ENCODE peak calls at places on chromosomes 16 and 17, in five cellular contexts. S is prostate gland, A is lower lobe of right lung, M is heart left ventricle, F is cardiac muscle cell. O is an unnamed sample. For H3K36me3, the result is how much of the 10 kb centered on the place peaks cover.

GRCh38 chr17:17942846-17943245 is 29.4 kb downstream of the TOM1L2 start:
- DNase-seq in S (no peak), F (no peak), A (no peak), M (no peak), O (no peak)

GRCh38 chr17:65892912-65893377 is 299.0 kb downstream of the CEP112 start:
- DNase-seq in M (no peak), F (no peak), S (no peak), A (no peak), O (no peak)

GRCh38 chr16:85327731-85328664 is 215.7 kb upstream of the CIBAR2 start:
- DNase-seq in M (peak), A (no peak), S (no peak), F (peak), O (no peak)

GRCh38 chr17:31674305-31674704 is 184.7 kb downstream of the COPRS start:
- DNase-seq in S (no peak), F (no peak), A (no peak), M (no peak), O (no peak)

GRCh38 chr17:12568358-12569251 is 97.1 kb upstream of the MYOCD start:
- DNase-seq in S (no peak), F (no peak), A (no peak), M (no peak), O (no peak)

GRCh38 chr17:2883544-2884203 is 87.4 kb downstream of the RAP1GAP2 start:
- DNase-seq in M (peak), A (no peak), S (no peak), F (no peak), O (no peak)

GRCh38 chr17:60631119-60631518 is 31.1 kb downstream of the PPM1D start:
- DNase-seq in A (no peak), S (no peak), M (no peak), F (no peak), O (no peak)

GRCh38 chr16:31718998-31719397 is 154.6 kb upstream of the ZNF267 start:
- DNase-seq in F (no peak), A (no peak), S (no peak), M (no peak), O (no peak)

GRCh38 chr16:89925596-89926079 is 2.5 kb downstream of the TUBB3 start:
- DNase-seq in A (no peak), M (no peak), S (no peak), F (no peak), O (peak)

GRCh38 chr16:48535369-48535787 is 74.6 kb downstream of the N4BP1 start:
- DNase-seq in S (no peak), A (no peak), M (no peak), F (no peak), O (no peak)

GRCh38 chr17:45029096-45029495 is 22.3 kb downstream of the DCAKD start:
- DNase-seq in F (no peak), M (no peak), A (no peak), S (no peak), O (no peak)
- H3K36me3 ChIP-seq in F (under half), M (half or more), A (under half), S (under half), O (under half)

GRCh38 chr17:45979137-45979536 is 19.9 kb upstream of the STH start:
- DNase-seq in F (no peak), S (no peak), M (no peak), A (no peak), O (no peak)
- H3K36me3 ChIP-seq in F (under half), S (under half), M (under half), A (under half), O (under half)

DNA sequence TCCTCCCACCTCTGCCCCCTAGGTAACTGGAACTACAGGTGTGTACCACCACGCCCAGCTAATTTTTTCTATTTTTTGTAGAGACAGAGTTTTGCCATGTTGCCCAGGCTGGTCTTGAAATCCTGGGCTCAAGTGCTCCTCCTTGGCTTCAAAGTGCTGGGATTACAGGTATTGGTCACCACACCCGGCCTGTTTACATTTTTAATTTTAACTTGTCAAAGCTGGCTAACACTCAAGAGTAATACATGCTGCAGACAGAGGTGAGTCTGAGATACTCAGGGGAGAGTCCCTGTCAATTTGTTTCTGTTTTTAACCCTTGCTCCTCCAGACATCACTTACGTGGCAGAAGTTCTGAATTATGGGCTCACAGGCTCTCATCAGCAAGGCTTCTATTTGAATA is 50.7 kb upstream of the CLEC18B start:
- DNase-seq in M (no peak), S (no peak), F (no peak), A (no peak), O (no peak)
- H3K36me3 ChIP-seq in M (half or more), S (under half), F (half or more), A (half or more), O (under half)

GRCh38 chr16:67919618-67920210 is 11.9 kb downstream of the CTRL start:
- DNase-seq in S (no peak), M (no peak), A (no peak), F (no peak), O (no peak)

GRCh38 chr16:67917140-67917851 is 14.4 kb downstream of the CTRL start:
- DNase-seq in M (peak), F (no peak), A (peak), S (no peak), O (no peak)

GRCh38 chr16:67917852-67918236 is 13.8 kb downstream of the CTRL start:
- DNase-seq in M (no peak), F (no peak), A (peak), S (no peak), O (no peak)

GRCh38 chr16:67914758-67915622 is 16.7 kb downstream of the CTRL start:
- DNase-seq in S (no peak), F (no peak), M (no peak), A (no peak), O (no peak)

GRCh38 chr16:67915831-67916723 is 15.6 kb downstream of the CTRL start:
- DNase-seq in M (peak), F (no peak), S (no peak), A (no peak), O (no peak)
- H3K36me3 ChIP-seq in M (under half), F (under half), S (under half), A (under half), O (under half)

GRCh38 chr17:38564254-38564605 is 41.5 kb downstream of the SRCIN1 start:
- DNase-seq in S (no peak), A (no peak), F (no peak), M (no peak), O (no peak)
- H3K36me3 ChIP-seq in S (under half), A (under half), F (under half), M (under half), O (under half)

DNA sequence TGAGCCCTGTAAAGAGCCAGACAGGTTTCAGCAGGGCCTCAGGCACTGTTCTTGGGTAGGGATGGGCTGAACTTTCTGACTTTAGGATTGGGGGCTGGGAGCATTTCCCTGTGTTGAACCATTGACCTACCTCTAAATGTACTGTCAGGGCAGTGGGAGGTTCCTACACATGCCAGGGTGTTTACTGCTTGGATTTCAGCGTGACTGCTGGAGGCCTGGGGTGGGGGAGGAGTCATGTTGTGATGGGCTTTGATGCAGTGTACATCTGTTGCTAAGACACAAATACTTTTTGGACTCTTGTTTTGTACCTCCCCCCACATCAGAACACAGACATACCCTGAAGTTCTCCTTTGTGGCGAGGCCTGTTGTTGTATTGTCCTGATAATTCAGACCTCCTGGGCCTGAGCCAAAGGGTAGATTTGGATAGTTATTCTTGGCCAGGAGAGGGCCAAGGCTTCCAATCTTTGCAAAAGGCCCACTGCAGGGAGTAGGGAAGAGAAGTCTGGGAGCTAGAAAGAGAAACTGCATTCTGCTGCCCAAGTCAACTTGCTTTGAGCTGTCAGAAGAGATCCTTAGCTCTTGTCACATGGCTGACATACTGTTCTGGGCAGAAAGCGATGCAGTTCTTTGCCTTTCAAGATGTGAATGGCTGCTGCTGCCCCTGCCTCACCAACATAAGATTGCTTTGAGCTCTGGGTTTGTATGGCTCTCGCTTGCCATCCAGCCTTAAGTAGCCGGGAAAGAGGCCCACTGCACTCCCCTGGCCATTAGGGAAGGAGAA is 3.7 kb downstream of the NFE2L1 start:
- DNase-seq in F (no peak), M (peak), S (peak), A (no peak), O (no peak)
- H3K36me3 ChIP-seq in F (under half), M (under half), S (under half), A (under half), O (under half)

GRCh38 chr16:16131204-16131603 is 92.1 kb downstream of the ABCC6 start:
- DNase-seq in M (no peak), F (no peak), A (no peak), S (no peak), O (no peak)
- H3K36me3 ChIP-seq in M (half or more), F (under half), A (half or more), S (under half), O (under half)

GRCh38 chr17:67360880-67361279 is 5.5 kb downstream of the PSMD12 start:
- DNase-seq in A (no peak), F (no peak), M (no peak), S (no peak), O (no peak)
- H3K36me3 ChIP-seq in A (under half), F (under half), M (half or more), S (under half), O (under half)

DNA sequence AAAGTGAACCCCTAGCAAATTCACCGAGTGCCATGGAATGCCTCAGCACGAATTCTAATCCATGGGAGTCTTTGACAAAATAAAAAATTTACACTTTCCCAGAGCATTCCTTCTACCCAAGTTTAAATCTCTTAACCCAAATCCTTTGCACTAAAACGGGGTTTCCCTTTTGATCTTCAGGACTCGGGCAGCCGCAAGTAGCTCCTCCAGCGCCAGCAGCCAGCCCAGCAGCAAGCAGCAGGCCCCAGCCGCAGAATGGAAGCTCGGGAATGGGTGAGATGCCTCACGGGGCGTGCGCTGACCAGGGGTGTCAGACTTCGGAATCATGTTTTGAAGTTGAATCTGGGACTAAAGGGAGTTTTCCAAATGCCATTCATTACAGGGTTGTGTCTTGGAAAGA is 42.4 kb downstream of the RPA1 start:
- DNase-seq in A (no peak), S (no peak), M (no peak), F (no peak), O (no peak)
- H3K36me3 ChIP-seq in A (half or more), S (under half), M (half or more), F (under half), O (under half)